ENCODE peak calls at places on chromosomes 4 and X, in eight cellular contexts. One of them, this sample, is unnamed.

GRCh38 chr4:83179205-83179604 is 64.7 kb upstream of the PLAC8 start:
- DNase-seq in stomach: no peak
- DNase-seq in HepG2: no peak
- DNase-seq in sigmoid colon: no peak
- DNase-seq in suprapubic skin: no peak
- DNase-seq in tibial nerve: no peak
- DNase-seq in transverse colon: no peak
- DNase-seq in upper lobe of left lung: no peak
- DNase-seq in this sample: no peak

GRCh38 chr4:124509151-124509550 is 203.4 kb downstream of the ANKRD50 start:
- DNase-seq in transverse colon: no peak
- DNase-seq in sigmoid colon: no peak
- DNase-seq in upper lobe of left lung: no peak
- DNase-seq in suprapubic skin: no peak
- DNase-seq in tibial nerve: no peak
- DNase-seq in HepG2: no peak
- DNase-seq in stomach: no peak
- DNase-seq in this sample: no peak

GRCh38 chrX:47247206-47247998 is 14.6 kb downstream of the USP11 start:
- DNase-seq in upper lobe of left lung: no peak
- DNase-seq in suprapubic skin: no peak
- DNase-seq in HepG2: no peak
- DNase-seq in transverse colon: no peak
- DNase-seq in sigmoid colon: peak; percentile 57
- DNase-seq in tibial nerve: no peak
- DNase-seq in stomach: no peak
- DNase-seq in this sample: no peak

GRCh38 chr4:144338148-144338547 is 197.6 kb upstream of the GYPA start:
- DNase-seq in transverse colon: no peak
- DNase-seq in upper lobe of left lung: no peak
- DNase-seq in tibial nerve: no peak
- DNase-seq in sigmoid colon: no peak
- DNase-seq in stomach: no peak
- DNase-seq in suprapubic skin: no peak
- DNase-seq in HepG2: no peak
- DNase-seq in this sample: no peak

GRCh38 chr4:67928547-67928946 is 34.7 kb downstream of the TMPRSS11A start:
- DNase-seq in suprapubic skin: no peak
- DNase-seq in sigmoid colon: no peak
- DNase-seq in upper lobe of left lung: no peak
- DNase-seq in HepG2: no peak
- DNase-seq in transverse colon: no peak
- DNase-seq in tibial nerve: no peak
- DNase-seq in stomach: no peak
- DNase-seq in this sample: no peak

GRCh38 chr4:10033191-10033881 is 12.0 kb upstream of the SLC2A9 start:
- DNase-seq in HepG2: no peak
- DNase-seq in upper lobe of left lung: peak; percentile 67
- DNase-seq in sigmoid colon: peak; percentile 82
- DNase-seq in tibial nerve: no peak
- DNase-seq in suprapubic skin: peak; percentile 74
- DNase-seq in transverse colon: no peak
- DNase-seq in stomach: no peak
- DNase-seq in this sample: no peak

GRCh38 chr4:8188085-8188484 is 11.0 kb upstream of the SH3TC1 start:
- DNase-seq in sigmoid colon: no peak
- DNase-seq in transverse colon: no peak
- DNase-seq in suprapubic skin: no peak
- DNase-seq in stomach: no peak
- DNase-seq in HepG2: no peak
- DNase-seq in upper lobe of left lung: peak; percentile 47
- DNase-seq in tibial nerve: no peak
- DNase-seq in this sample: no peak

GRCh38 chr4:151955721-151956340 is 195.0 kb upstream of the GATB start:
- DNase-seq in tibial nerve: no peak
- DNase-seq in stomach: no peak
- DNase-seq in HepG2: no peak
- DNase-seq in suprapubic skin: no peak
- DNase-seq in upper lobe of left lung: no peak
- DNase-seq in transverse colon: no peak
- DNase-seq in sigmoid colon: no peak
- DNase-seq in this sample: no peak

GRCh38 chrX:24858004-24858746 is 157.6 kb downstream of the ARX start:
- DNase-seq in sigmoid colon: no peak
- DNase-seq in tibial nerve: no peak
- DNase-seq in suprapubic skin: no peak
- DNase-seq in HepG2: no peak
- DNase-seq in stomach: no peak
- DNase-seq in transverse colon: no peak
- DNase-seq in upper lobe of left lung: no peak
- DNase-seq in this sample: no peak

GRCh38 chr4:1898007-1898406 is 26.8 kb downstream of the NSD2 start:
- DNase-seq in stomach: no peak
- DNase-seq in upper lobe of left lung: no peak
- DNase-seq in suprapubic skin: no peak
- DNase-seq in HepG2: no peak
- DNase-seq in sigmoid colon: peak; percentile 9
- DNase-seq in transverse colon: no peak
- DNase-seq in tibial nerve: no peak
- DNase-seq in this sample: no peak

GRCh38 chrX:154540897-154541535 is 5.6 kb downstream of the G6PD start:
- DNase-seq in tibial nerve: no peak
- DNase-seq in stomach: peak; percentile 72
- DNase-seq in HepG2: peak; percentile 89
- DNase-seq in sigmoid colon: no peak
- DNase-seq in suprapubic skin: no peak
- DNase-seq in transverse colon: no peak
- DNase-seq in upper lobe of left lung: no peak
- DNase-seq in this sample: no peak

GRCh38 chr4:146442801-146443200 is 78.9 kb downstream of the SLC10A7 start:
- DNase-seq in suprapubic skin: no peak
- DNase-seq in HepG2: no peak
- DNase-seq in transverse colon: no peak
- DNase-seq in upper lobe of left lung: no peak
- DNase-seq in sigmoid colon: no peak
- DNase-seq in tibial nerve: no peak
- DNase-seq in stomach: no peak
- DNase-seq in this sample: no peak

GRCh38 chr4:70158576-70158975 is 4.5 kb downstream of the PRR27 start:
- DNase-seq in upper lobe of left lung: peak; percentile 33
- DNase-seq in suprapubic skin: no peak
- DNase-seq in tibial nerve: no peak
- DNase-seq in HepG2: no peak
- DNase-seq in transverse colon: no peak
- DNase-seq in stomach: peak; percentile 66
- DNase-seq in sigmoid colon: no peak
- DNase-seq in this sample: no peak

GRCh38 chr4:39446842-39447573 is 11.7 kb downstream of the RPL9 start:
- DNase-seq in stomach: peak; percentile 78
- DNase-seq in upper lobe of left lung: peak; percentile 92
- DNase-seq in tibial nerve: no peak
- DNase-seq in transverse colon: peak; percentile 81
- DNase-seq in sigmoid colon: peak; percentile 87
- DNase-seq in suprapubic skin: peak; percentile 86
- DNase-seq in HepG2: no peak
- DNase-seq in this sample: peak; percentile 60

GRCh38 chr4:140260227-140260626 is 106.2 kb upstream of the MAML3 start:
- DNase-seq in HepG2: no peak
- DNase-seq in stomach: no peak
- DNase-seq in suprapubic skin: no peak
- DNase-seq in transverse colon: no peak
- DNase-seq in sigmoid colon: no peak
- DNase-seq in tibial nerve: no peak
- DNase-seq in upper lobe of left lung: no peak
- DNase-seq in this sample: no peak

GRCh38 chr4:1414831-1415680 is 8.8 kb upstream of the NKX1-1 start:
- DNase-seq in tibial nerve: no peak
- DNase-seq in sigmoid colon: peak; percentile 48
- DNase-seq in transverse colon: no peak
- DNase-seq in upper lobe of left lung: peak; percentile 66
- DNase-seq in HepG2: no peak
- DNase-seq in stomach: peak; percentile 21
- DNase-seq in suprapubic skin: peak; percentile 76
- DNase-seq in this sample: no peak

GRCh38 chr4:25814323-25814722 is 48.5 kb downstream of the SEL1L3 start:
- DNase-seq in stomach: peak; percentile 34
- DNase-seq in upper lobe of left lung: no peak
- DNase-seq in HepG2: no peak
- DNase-seq in suprapubic skin: no peak
- DNase-seq in sigmoid colon: no peak
- DNase-seq in transverse colon: peak; percentile 19
- DNase-seq in tibial nerve: peak; percentile 24
- DNase-seq in this sample: no peak
- H3K36me3 ChIP-seq in stomach: peaks cover 20% of the 10 kb centered on the region
- H3K36me3 ChIP-seq in upper lobe of left lung: peaks cover 11% of the 10 kb centered on the region
- H3K36me3 ChIP-seq in HepG2: no peaks in the 10 kb centered on the region
- H3K36me3 ChIP-seq in suprapubic skin: no peaks in the 10 kb centered on the region
- H3K36me3 ChIP-seq in sigmoid colon: no peaks in the 10 kb centered on the region
- H3K36me3 ChIP-seq in transverse colon: no peaks in the 10 kb centered on the region
- H3K36me3 ChIP-seq in tibial nerve: no peaks in the 10 kb centered on the region
- H3K36me3 ChIP-seq in this sample: no peaks in the 10 kb centered on the region

GRCh38 chrX:132955710-132956109 is 2.7 kb downstream of the HS6ST2 start:
- DNase-seq in suprapubic skin: no peak
- DNase-seq in sigmoid colon: no peak
- DNase-seq in HepG2: no peak
- DNase-seq in stomach: no peak
- DNase-seq in tibial nerve: no peak
- DNase-seq in transverse colon: no peak
- DNase-seq in upper lobe of left lung: no peak
- DNase-seq in this sample: peak; percentile 44
- TF ChIP-seq CTCF in suprapubic skin: no peak
- TF ChIP-seq CTCF in sigmoid colon: no peak
- TF ChIP-seq CTCF in HepG2: no peak
- TF ChIP-seq CTCF in stomach: no peak
- TF ChIP-seq CTCF in tibial nerve: no peak
- TF ChIP-seq CTCF in transverse colon: no peak
- TF ChIP-seq CTCF in upper lobe of left lung: no peak
- TF ChIP-seq CTCF in this sample: no peak

GRCh38 chrX:151715735-151716134 is at the start of gene FATE1:
- DNase-seq in transverse colon: no peak
- DNase-seq in stomach: no peak
- DNase-seq in HepG2: no peak
- DNase-seq in tibial nerve: no peak
- DNase-seq in upper lobe of left lung: no peak
- DNase-seq in suprapubic skin: no peak
- DNase-seq in sigmoid colon: peak; percentile 7
- DNase-seq in this sample: no peak
- TF ChIP-seq EP300 in transverse colon: no peak
- TF ChIP-seq EP300 in stomach: no peak
- TF ChIP-seq EP300 in HepG2: no peak
- TF ChIP-seq EP300 in tibial nerve: no peak
- TF ChIP-seq EP300 in upper lobe of left lung: no peak
- TF ChIP-seq EP300 in suprapubic skin: no peak
- TF ChIP-seq EP300 in sigmoid colon: no peak
- TF ChIP-seq EP300 in this sample: no peak

GRCh38 chr4:94271248-94271647 is 63.6 kb downstream of the SMARCAD1 start:
- DNase-seq in stomach: no peak
- DNase-seq in transverse colon: no peak
- DNase-seq in suprapubic skin: no peak
- DNase-seq in sigmoid colon: no peak
- DNase-seq in tibial nerve: no peak
- DNase-seq in HepG2: no peak
- DNase-seq in upper lobe of left lung: no peak
- DNase-seq in this sample: no peak
- H3K36me3 ChIP-seq in stomach: peaks cover 5% of the 10 kb centered on the region
- H3K36me3 ChIP-seq in transverse colon: peaks cover 2% of the 10 kb centered on the region
- H3K36me3 ChIP-seq in suprapubic skin: peaks cover 48% of the 10 kb centered on the region
- H3K36me3 ChIP-seq in sigmoid colon: peaks cover 73% of the 10 kb centered on the region
- H3K36me3 ChIP-seq in tibial nerve: no peaks in the 10 kb centered on the region
- H3K36me3 ChIP-seq in HepG2: peaks cover 5% of the 10 kb centered on the region
- H3K36me3 ChIP-seq in upper lobe of left lung: peaks cover 8% of the 10 kb centered on the region
- H3K36me3 ChIP-seq in this sample: no peaks in the 10 kb centered on the region

This sample was measured in ovary.